ENCODE peak calls at places on chromosomes 2 and 18, in seven cellular contexts. G is IMR-90; E is astrocyte; S is CD8-positive, alpha-beta memory T cell; Z is GM23248; A is bronchial epithelial cell; T is adrenal gland. X is an unnamed sample.

GRCh38 chr2:37300578-37300977 is 24.1 kb downstream of the PRKD3 start:
- DNase-seq in G (peak; percentile 42), E (peak; percentile 42), S (no peak), Z (no peak), A (peak; percentile 84), T (no peak), X (peak; percentile 27)

GRCh38 chr2:3709225-3709624 is 5.8 kb downstream of the DCDC2C start:
- DNase-seq in G (no peak), E (no peak), S (no peak), Z (no peak), A (no peak), T (no peak), X (no peak)

GRCh38 chr2:105258835-105259350 is 17.4 kb downstream of the GPR45 start:
- DNase-seq in G (no peak), E (no peak), S (no peak), Z (no peak), A (no peak), T (no peak), X (no peak)

GRCh38 chr2:45729753-45730512 is 78.5 kb downstream of the PRKCE start:
- DNase-seq in G (no peak), E (no peak), S (no peak), Z (no peak), A (peak; percentile 35), T (no peak), X (no peak)

GRCh38 chr18:35178260-35178659 is 62.6 kb upstream of the ZNF397 start:
- DNase-seq in G (peak; percentile 61), E (peak; percentile 86), S (no peak), Z (peak; percentile 84), A (peak; percentile 61), T (peak; percentile 91), X (peak; percentile 39)

GRCh38 chr2:163736433-163737168 is 793 bp upstream of the FIGN start:
- DNase-seq in G (no peak), E (no peak), S (no peak), Z (peak; percentile 66), A (no peak), T (peak; percentile 67), X (peak; percentile 45)

GRCh38 chr2:181393472-181393871 is 63.7 kb upstream of the ITGA4 start:
- DNase-seq in G (peak; percentile 71), E (peak; percentile 71), S (peak; percentile 58), Z (peak; percentile 82), A (peak; percentile 78), T (no peak), X (peak; percentile 51)

GRCh38 chr2:26185304-26185928 is 12.5 kb downstream of the GAREM2 start:
- DNase-seq in G (no peak), E (no peak), S (no peak), Z (peak; percentile 44), A (no peak), T (no peak), X (peak; percentile 9)

GRCh38 chr18:6607348-6607747 is 122.2 kb upstream of the ARHGAP28 start:
- DNase-seq in G (no peak), E (no peak), S (no peak), Z (no peak), A (no peak), T (peak; percentile 59), X (no peak)

GRCh38 chr2:152223997-152224396 is 48.4 kb upstream of the STAM2 start:
- DNase-seq in G (peak; percentile 1), E (no peak), S (no peak), Z (no peak), A (no peak), T (no peak), X (no peak)

GRCh38 chr2:108921096-108922030 is 67.7 kb downstream of the EDAR start:
- DNase-seq in G (no peak), E (no peak), S (no peak), Z (no peak), A (no peak), T (no peak), X (no peak)

GRCh38 chr2:160062283-160063005 is at the start of gene PLA2R1:
- DNase-seq in G (peak; percentile 12), E (peak; percentile 30), S (no peak), Z (peak; percentile 64), A (peak; percentile 38), T (peak; percentile 58), X (peak; percentile 82)

GRCh38 chr2:33478968-33479691 is 2.7 kb downstream of the RASGRP3 start:
- DNase-seq in G (no peak), E (no peak), S (no peak), Z (no peak), A (no peak), T (no peak), X (no peak)

GRCh38 chr2:32825291-32825712 is 121.5 kb upstream of the LTBP1 start:
- DNase-seq in G (peak; percentile 25), E (peak; percentile 26), S (no peak), Z (peak; percentile 19), A (no peak), T (peak; percentile 86), X (peak; percentile 74)

GRCh38 chr2:229282758-229283546 is 11.9 kb upstream of the PID1 start:
- DNase-seq in G (peak; percentile 74), E (peak; percentile 93), S (no peak), Z (peak; percentile 98), A (peak; percentile 94), T (peak; percentile 77), X (peak; percentile 98)

GRCh38 chr2:25322313-25322712 is 19.4 kb downstream of the DNMT3A start:
- DNase-seq in G (no peak), E (no peak), S (no peak), Z (no peak), A (no peak), T (no peak), X (no peak)

GRCh38 chr2:216426938-216427337 is 14.7 kb downstream of the SMARCAL1 start:
- DNase-seq in G (peak; percentile 64), E (peak; percentile 73), S (no peak), Z (peak; percentile 84), A (peak; percentile 46), T (no peak), X (peak; percentile 52)

GRCh38 chr2:54274781-54275242 is 18.8 kb upstream of the TSPYL6 start:
- DNase-seq in G (peak; percentile 87), E (peak; percentile 54), S (no peak), Z (peak; percentile 81), A (no peak), T (no peak), X (peak; percentile 63)

GRCh38 chr2:60302377-60303126 is 250.9 kb downstream of the BCL11A start:
- DNase-seq in G (no peak), E (no peak), S (no peak), Z (no peak), A (no peak), T (no peak), X (no peak)

GRCh38 chr18:74457743-74458465 is 796 bp upstream of the DIPK1C start:
- DNase-seq in G (no peak), E (no peak), S (no peak), Z (no peak), A (no peak), T (peak; percentile 35), X (no peak)
- H3K4me3 ChIP-seq in G (no peak overlapping the region), E (no peak overlapping the region), S (no peak overlapping the region), Z (no peak overlapping the region), A (no peak overlapping the region), T (no peak overlapping the region), X (no peak overlapping the region)

GRCh38 chr2:235605999-235606715 is 112.3 kb downstream of the AGAP1 start:
- DNase-seq in G (peak; percentile 81), E (peak; percentile 88), S (no peak), Z (peak; percentile 86), A (no peak), T (no peak), X (peak; percentile 80)
- H3K4me3 ChIP-seq in G (no peak overlapping the region), E (peak overlapping the region; percentile 18), S (no peak overlapping the region), Z (peak overlapping the region; percentile 56), A (no peak overlapping the region), T (no peak overlapping the region), X (no peak overlapping the region)

GRCh38 chr18:25814841-25815458 is 275.5 kb downstream of the SS18 start:
- DNase-seq in G (no peak), E (no peak), S (no peak), Z (no peak), A (no peak), T (no peak), X (no peak)
- H3K4me3 ChIP-seq in G (no peak overlapping the region), E (no peak overlapping the region), S (no peak overlapping the region), Z (no peak overlapping the region), A (no peak overlapping the region), T (no peak overlapping the region), X (no peak overlapping the region)

DNA sequence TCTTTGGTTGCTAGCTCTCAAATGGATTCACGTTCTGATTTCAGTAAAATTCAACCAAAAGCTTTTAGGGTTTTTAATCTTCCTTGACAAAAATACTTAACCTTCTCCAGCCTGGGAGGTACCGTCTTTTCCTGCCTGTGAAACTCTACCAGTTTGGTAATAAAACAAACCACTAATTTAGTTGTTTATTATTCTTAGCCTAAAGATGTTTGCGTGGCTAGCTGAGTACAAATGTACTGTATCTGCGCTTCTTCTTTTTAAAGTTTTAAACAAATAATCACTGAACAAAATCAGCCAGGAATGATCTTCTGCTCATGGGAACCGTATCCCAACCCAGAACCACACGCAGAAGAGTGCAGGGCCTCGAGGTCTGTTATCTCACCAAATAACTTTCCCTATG is 36.3 kb downstream of the BCL2 start:
- DNase-seq in G (no peak), E (no peak), S (no peak), Z (no peak), A (no peak), T (no peak), X (no peak)
- H3K4me3 ChIP-seq in G (no peak overlapping the region), E (no peak overlapping the region), S (no peak overlapping the region), Z (no peak overlapping the region), A (no peak overlapping the region), T (no peak overlapping the region), X (no peak overlapping the region)

DNA sequence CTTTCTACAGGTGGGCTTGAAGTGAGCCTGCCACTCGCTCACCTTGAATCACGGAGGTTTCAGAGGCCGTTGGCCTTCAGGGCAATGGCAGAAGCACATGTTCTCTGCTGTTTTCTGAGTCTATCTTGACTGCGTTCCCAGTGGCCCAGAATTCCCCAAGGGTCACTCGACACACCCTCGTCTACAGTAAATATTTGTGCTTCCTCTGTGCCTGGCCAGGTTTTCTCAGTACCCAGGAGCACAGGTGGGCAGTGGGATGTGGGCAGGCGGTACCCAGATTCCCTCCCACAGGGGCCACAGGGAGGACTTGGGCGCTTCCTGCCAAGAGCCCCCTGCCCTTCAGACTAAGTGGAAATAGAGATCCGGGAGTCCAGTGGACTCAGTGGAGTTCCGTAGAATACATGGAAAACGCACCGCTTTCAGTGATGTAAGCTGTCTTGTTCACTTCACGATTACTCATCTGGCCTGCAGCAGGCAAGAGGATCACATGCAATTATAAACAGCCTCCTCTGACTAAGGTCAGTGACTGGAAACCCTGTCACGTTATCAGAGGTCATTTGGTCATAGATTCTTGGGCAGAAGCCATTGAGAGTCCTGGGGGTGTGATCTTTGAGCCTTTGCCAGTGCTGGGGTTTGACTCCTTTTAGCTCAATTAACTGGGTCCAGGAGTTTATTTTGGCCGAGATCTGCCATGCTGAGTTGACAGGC is 179.8 kb downstream of the NEDD4L start:
- DNase-seq in G (peak; percentile 96), E (peak; percentile 90), S (no peak), Z (peak; percentile 97), A (peak; percentile 97), T (peak; percentile 88), X (peak; percentile 88)
- H3K4me3 ChIP-seq in G (no peak overlapping the region), E (peak overlapping the region; percentile 85), S (no peak overlapping the region), Z (peak overlapping the region; percentile 28), A (peak overlapping the region; percentile 69), T (no peak overlapping the region), X (no peak overlapping the region)

GRCh38 chr18:33863912-33864311 is 285.9 kb downstream of the ASXL3 start:
- DNase-seq in G (no peak), E (no peak), S (no peak), Z (no peak), A (no peak), T (no peak), X (no peak)
- H3K4me3 ChIP-seq in G (no peak overlapping the region), E (no peak overlapping the region), S (no peak overlapping the region), Z (no peak overlapping the region), A (no peak overlapping the region), T (no peak overlapping the region), X (no peak overlapping the region)